ENCODE peak calls at places on chromosomes 1 and 21, in four cellular contexts. N is SK-N-SH, S is WTC11, C is K562. P is an unnamed sample.

GRCh38 chr1:81008298-81008697 is 792.4 kb upstream of the ADGRL2 start:
- DNase-seq in N (no peak), C (no peak), S (no peak), P (no peak)

GRCh38 chr1:200258447-200259375 is 151.1 kb downstream of the ZNF281 start:
- DNase-seq in S (no peak), C (peak; percentile 42), N (peak; percentile 37), P (no peak)

GRCh38 chr21:37496972-37497371 is 130.4 kb downstream of the DYRK1A start:
- DNase-seq in N (no peak), C (no peak), S (no peak), P (no peak)

GRCh38 chr1:91054780-91055481 is 33.1 kb upstream of the ZNF644 start:
- DNase-seq in N (no peak), C (no peak), S (no peak), P (no peak)

GRCh38 chr1:98388431-98388830 is 273.1 kb upstream of the SNX7 start:
- DNase-seq in C (no peak), N (no peak), S (no peak), P (no peak)

GRCh38 chr1:45490121-45490622 is 791 bp downstream of the TESK2 start:
- DNase-seq in S (no peak), N (no peak), C (no peak), P (no peak)

GRCh38 chr1:162560303-162561036 is 1.1 kb upstream of the UAP1 start:
- DNase-seq in N (no peak), C (no peak), S (no peak), P (no peak)

GRCh38 chr1:234727018-234727757 is 117.2 kb upstream of the IRF2BP2 start:
- DNase-seq in N (no peak), C (peak; percentile 45), S (no peak), P (no peak)

GRCh38 chr1:70220517-70221240 is 501 bp upstream of the SRSF11 start:
- DNase-seq in C (no peak), N (no peak), S (no peak), P (no peak)

GRCh38 chr1:227759345-227760300 is 24.4 kb downstream of the SNAP47 start:
- DNase-seq in N (no peak), C (no peak), S (no peak), P (no peak)

GRCh38 chr1:111745670-111746613 is 6.7 kb upstream of the INKA2 start:
- DNase-seq in N (no peak), S (no peak), C (no peak), P (no peak)

GRCh38 chr21:17492415-17493168 is 20.3 kb upstream of the CXADR start:
- DNase-seq in N (no peak), S (no peak), C (no peak), P (no peak)

GRCh38 chr1:28913786-28914227 is 562 bp upstream of the EPB41 start:
- DNase-seq in S (no peak), N (no peak), C (no peak), P (no peak)

GRCh38 chr1:28910379-28911125 is 3.8 kb upstream of the EPB41 start:
- DNase-seq in S (no peak), N (no peak), C (no peak), P (no peak)

GRCh38 chr1:28917757-28918118 is 3.4 kb downstream of the EPB41 start:
- DNase-seq in S (no peak), N (no peak), C (no peak), P (no peak)

GRCh38 chr1:28914228-28915035 is at the start of gene EPB41:
- DNase-seq in N (peak; percentile 99), S (peak; percentile 97), C (peak; percentile 99), P (peak; percentile 96)

GRCh38 chr1:28915036-28915895 is 897 bp downstream of the EPB41 start:
- DNase-seq in N (peak; percentile 44), C (no peak), S (peak; percentile 51), P (peak; percentile 67)
- TF ChIP-seq TEAD4 in N (no peak), C (no peak), S (no peak), P (no peak)

GRCh38 chr1:118484893-118485292 is 299.9 kb upstream of the SPAG17 start:
- DNase-seq in S (no peak), N (no peak), C (no peak), P (no peak)

GRCh38 chr1:118481091-118481490 is 296.1 kb upstream of the SPAG17 start:
- DNase-seq in S (no peak), N (no peak), C (no peak), P (no peak)

GRCh38 chr1:118486213-118486612 is 301.2 kb upstream of the SPAG17 start:
- DNase-seq in S (no peak), N (no peak), C (no peak), P (no peak)

GRCh38 chr1:118485757-118486156 is 300.7 kb upstream of the SPAG17 start:
- DNase-seq in C (no peak), S (no peak), N (no peak), P (no peak)

GRCh38 chr1:118483245-118484006 is 298.4 kb upstream of the SPAG17 start:
- DNase-seq in N (no peak), C (no peak), S (no peak), P (peak; percentile 31)
- TF ChIP-seq TEAD4 in N (no peak), C (no peak), S (no peak), P (no peak)

DNA sequence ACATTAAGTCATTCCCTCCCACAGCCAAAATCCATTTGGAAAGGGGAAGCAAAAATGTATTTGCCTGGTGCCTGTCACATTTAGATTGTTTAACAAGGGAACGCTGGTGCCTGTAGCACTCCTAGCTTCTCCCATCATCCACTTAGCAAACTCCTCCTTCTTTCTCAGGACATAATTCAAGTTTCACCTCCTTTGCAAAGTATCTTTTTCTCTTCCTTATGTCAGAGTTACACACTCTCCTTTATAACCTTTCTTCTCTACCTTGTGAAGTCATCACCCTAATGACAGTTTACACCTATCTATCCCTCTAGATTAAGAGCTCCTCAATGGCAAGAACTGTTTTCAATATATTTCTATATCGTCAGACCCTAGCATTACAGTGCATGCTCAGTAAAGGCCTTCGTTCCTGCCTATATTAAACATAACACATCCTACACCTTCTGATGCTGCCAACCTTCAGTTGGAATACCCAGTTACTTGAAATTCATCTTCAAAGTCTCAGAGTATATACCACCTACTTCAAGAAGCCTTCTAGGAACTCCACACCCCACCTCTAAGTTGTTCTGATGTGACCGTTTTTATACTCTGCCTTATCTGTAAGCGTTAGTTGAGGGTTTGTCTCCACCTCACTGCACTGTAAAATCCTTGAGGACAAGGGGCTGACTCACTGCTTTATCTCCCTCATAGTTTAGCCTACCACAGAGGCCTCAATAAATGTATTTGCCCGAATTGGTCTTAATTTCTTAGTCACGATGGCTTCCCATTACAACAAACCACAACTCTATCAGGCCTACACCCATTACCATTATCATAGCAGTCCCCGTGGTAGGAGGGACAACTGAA is 1.0 kb upstream of the EPS15 start:
- DNase-seq in C (peak; percentile 57), S (no peak), N (no peak), P (no peak)
- TF ChIP-seq TEAD4 in C (peak; percentile 77), S (no peak), N (no peak), P (no peak)

DNA sequence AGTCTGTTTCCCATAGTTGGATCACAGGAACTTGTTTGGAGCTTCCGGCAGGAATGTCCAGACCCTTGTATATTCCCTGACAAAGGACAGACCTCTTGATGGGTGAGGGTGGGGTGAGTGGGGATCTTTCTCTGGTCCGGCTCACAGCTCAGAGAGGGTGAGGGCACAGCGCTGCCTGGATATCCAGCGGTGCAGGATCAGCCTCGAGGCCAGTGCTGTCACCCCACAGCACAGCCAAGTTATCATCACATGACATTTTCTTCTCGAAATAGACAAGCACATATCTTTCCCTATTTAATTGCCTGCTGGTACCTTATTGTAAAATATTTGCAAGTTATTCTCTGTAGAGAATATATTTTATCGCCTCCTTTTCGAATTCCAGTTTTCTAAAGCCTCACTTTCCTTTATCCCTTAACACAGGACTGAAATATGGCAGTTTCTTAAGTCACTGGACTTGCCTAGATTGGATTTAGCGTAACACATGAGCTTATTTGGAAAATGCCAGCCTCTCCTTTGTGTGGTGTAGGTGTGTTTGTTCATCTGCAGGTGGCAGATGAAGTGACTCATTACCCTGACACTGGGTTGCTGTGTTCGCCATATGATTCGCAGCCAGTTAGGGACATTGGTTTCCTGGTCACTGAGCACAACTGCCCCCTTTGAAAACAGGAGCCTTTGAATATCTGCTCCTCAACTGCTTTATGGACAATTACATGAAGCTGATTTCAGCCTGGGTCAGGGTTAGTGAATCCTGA is 21.4 kb downstream of the CLIC6 start:
- DNase-seq in S (no peak), C (no peak), N (no peak), P (no peak)
- TF ChIP-seq TEAD4 in S (no peak), C (no peak), N (no peak), P (no peak)

GRCh38 chr1:7299994-7300393 is 471.1 kb upstream of the VAMP3 start:
- DNase-seq in N (no peak), S (no peak), C (no peak), P (no peak)
- TF ChIP-seq TEAD4 in N (no peak), S (no peak), C (no peak), P (no peak)

GRCh38 chr1:93033029-93033428 is 46.1 kb upstream of the MTF2 start:
- DNase-seq in S (no peak), C (peak; percentile 52), N (no peak), P (no peak)

GRCh38 chr1:93034397-93034796 is 44.7 kb upstream of the MTF2 start:
- DNase-seq in N (no peak), C (no peak), S (no peak), P (no peak)

GRCh38 chr1:93036672-93037071 is 42.4 kb upstream of the MTF2 start:
- DNase-seq in S (peak; percentile 12), C (no peak), N (no peak), P (peak; percentile 36)

GRCh38 chr1:93029317-93029716 is 49.8 kb upstream of the MTF2 start:
- DNase-seq in N (no peak), C (no peak), S (no peak), P (no peak)

DNA sequence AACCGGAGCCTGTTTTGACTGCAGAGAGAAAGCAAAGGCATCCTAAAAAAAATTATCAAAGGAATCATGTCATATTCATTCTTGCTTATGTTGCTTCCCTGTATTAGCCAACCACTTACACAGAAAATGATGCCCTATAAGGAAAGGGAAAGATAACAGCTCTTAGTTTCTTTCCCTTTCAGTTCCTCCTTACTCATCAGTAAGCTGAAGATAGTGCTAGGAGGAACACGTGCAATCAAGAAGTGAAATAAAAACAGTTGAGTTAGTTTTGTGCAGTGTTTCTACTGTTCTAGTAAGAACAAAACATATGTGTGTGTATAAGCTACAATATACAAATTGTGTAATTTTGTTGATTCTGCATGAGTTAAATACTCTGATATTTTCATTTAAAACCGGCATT is 45.3 kb upstream of the MTF2 start:
- DNase-seq in S (no peak), N (no peak), C (no peak), P (no peak)
- TF ChIP-seq TEAD4 in S (no peak), N (no peak), C (no peak), P (no peak)

GRCh38 chr1:57007948-57008347 is 42.1 kb upstream of the C8B start:
- DNase-seq in N (no peak), S (no peak), C (no peak), P (no peak)
- TF ChIP-seq TEAD4 in N (no peak), S (no peak), C (no peak), P (no peak)